ENCODE peak calls at places on chromosomes 13 and 19, in ten cellular contexts. One of them, this sample, is unnamed.

GRCh38 chr19:18460900-18461299 is 23.0 kb upstream of the ISYNA1 start:
- DNase-seq in T-helper 9 cell: no peak
- DNase-seq in dorsolateral prefrontal cortex: no peak
- DNase-seq in stimulated activated CD8-positive, alpha-beta memory T cell treated with anti-CD3 and anti-CD28 coated beads, Interleukin-15, amount 100 ng/mL, for 1 hour: no peak
- DNase-seq in A549: no peak
- DNase-seq in anterior cingulate cortex: no peak
- DNase-seq in breast epithelium: no peak
- DNase-seq in stimulated activated effector memory CD8-positive, alpha-beta T cell treated with anti-CD3 and anti-CD28 coated beads, Interleukin-12 subunit alpha, Interleukin-12 subunit beta, amount 100 ng/mL, for 72 hours: no peak
- DNase-seq in bronchial epithelial cell: no peak
- DNase-seq in nephron progenitor cell: no peak
- DNase-seq in this sample: no peak

GRCh38 chr19:901216-902092 is 8.2 kb downstream of the RNU6-9 start:
- DNase-seq in T-helper 9 cell: no peak
- DNase-seq in dorsolateral prefrontal cortex: no peak
- DNase-seq in stimulated activated CD8-positive, alpha-beta memory T cell treated with anti-CD3 and anti-CD28 coated beads, Interleukin-15, amount 100 ng/mL, for 1 hour: no peak
- DNase-seq in A549: no peak
- DNase-seq in anterior cingulate cortex: no peak
- DNase-seq in breast epithelium: no peak
- DNase-seq in stimulated activated effector memory CD8-positive, alpha-beta T cell treated with anti-CD3 and anti-CD28 coated beads, Interleukin-12 subunit alpha, Interleukin-12 subunit beta, amount 100 ng/mL, for 72 hours: no peak
- DNase-seq in bronchial epithelial cell: no peak
- DNase-seq in nephron progenitor cell: no peak
- DNase-seq in this sample: no peak

GRCh38 chr19:16301999-16302694 is 22.5 kb upstream of the KLF2 start:
- DNase-seq in T-helper 9 cell: no peak
- DNase-seq in dorsolateral prefrontal cortex: no peak
- DNase-seq in stimulated activated CD8-positive, alpha-beta memory T cell treated with anti-CD3 and anti-CD28 coated beads, Interleukin-15, amount 100 ng/mL, for 1 hour: no peak
- DNase-seq in A549: peak
- DNase-seq in anterior cingulate cortex: no peak
- DNase-seq in breast epithelium: no peak
- DNase-seq in stimulated activated effector memory CD8-positive, alpha-beta T cell treated with anti-CD3 and anti-CD28 coated beads, Interleukin-12 subunit alpha, Interleukin-12 subunit beta, amount 100 ng/mL, for 72 hours: no peak
- DNase-seq in bronchial epithelial cell: peak
- DNase-seq in nephron progenitor cell: no peak
- DNase-seq in this sample: no peak

GRCh38 chr19:15902254-15902653 is 4.4 kb upstream of the CYP4F2 start:
- DNase-seq in T-helper 9 cell: no peak
- DNase-seq in dorsolateral prefrontal cortex: no peak
- DNase-seq in stimulated activated CD8-positive, alpha-beta memory T cell treated with anti-CD3 and anti-CD28 coated beads, Interleukin-15, amount 100 ng/mL, for 1 hour: no peak
- DNase-seq in A549: no peak
- DNase-seq in anterior cingulate cortex: no peak
- DNase-seq in breast epithelium: no peak
- DNase-seq in stimulated activated effector memory CD8-positive, alpha-beta T cell treated with anti-CD3 and anti-CD28 coated beads, Interleukin-12 subunit alpha, Interleukin-12 subunit beta, amount 100 ng/mL, for 72 hours: no peak
- DNase-seq in bronchial epithelial cell: no peak
- DNase-seq in nephron progenitor cell: no peak
- DNase-seq in this sample: no peak

GRCh38 chr13:37427843-37428494 is 170.6 kb downstream of the POSTN start:
- DNase-seq in T-helper 9 cell: no peak
- DNase-seq in dorsolateral prefrontal cortex: no peak
- DNase-seq in stimulated activated CD8-positive, alpha-beta memory T cell treated with anti-CD3 and anti-CD28 coated beads, Interleukin-15, amount 100 ng/mL, for 1 hour: no peak
- DNase-seq in A549: no peak
- DNase-seq in anterior cingulate cortex: no peak
- DNase-seq in breast epithelium: no peak
- DNase-seq in stimulated activated effector memory CD8-positive, alpha-beta T cell treated with anti-CD3 and anti-CD28 coated beads, Interleukin-12 subunit alpha, Interleukin-12 subunit beta, amount 100 ng/mL, for 72 hours: no peak
- DNase-seq in bronchial epithelial cell: no peak
- DNase-seq in nephron progenitor cell: no peak
- DNase-seq in this sample: no peak

GRCh38 chr19:39111593-39112199 is 13.9 kb upstream of the PAK4 start:
- DNase-seq in T-helper 9 cell: no peak
- DNase-seq in dorsolateral prefrontal cortex: no peak
- DNase-seq in stimulated activated CD8-positive, alpha-beta memory T cell treated with anti-CD3 and anti-CD28 coated beads, Interleukin-15, amount 100 ng/mL, for 1 hour: no peak
- DNase-seq in A549: peak
- DNase-seq in anterior cingulate cortex: no peak
- DNase-seq in breast epithelium: no peak
- DNase-seq in stimulated activated effector memory CD8-positive, alpha-beta T cell treated with anti-CD3 and anti-CD28 coated beads, Interleukin-12 subunit alpha, Interleukin-12 subunit beta, amount 100 ng/mL, for 72 hours: no peak
- DNase-seq in bronchial epithelial cell: peak
- DNase-seq in nephron progenitor cell: no peak
- DNase-seq in this sample: no peak

GRCh38 chr19:20787766-20788165 is 11.7 kb downstream of the ZNF66 start:
- DNase-seq in T-helper 9 cell: no peak
- DNase-seq in dorsolateral prefrontal cortex: no peak
- DNase-seq in stimulated activated CD8-positive, alpha-beta memory T cell treated with anti-CD3 and anti-CD28 coated beads, Interleukin-15, amount 100 ng/mL, for 1 hour: no peak
- DNase-seq in A549: no peak
- DNase-seq in anterior cingulate cortex: no peak
- DNase-seq in breast epithelium: no peak
- DNase-seq in stimulated activated effector memory CD8-positive, alpha-beta T cell treated with anti-CD3 and anti-CD28 coated beads, Interleukin-12 subunit alpha, Interleukin-12 subunit beta, amount 100 ng/mL, for 72 hours: no peak
- DNase-seq in bronchial epithelial cell: no peak
- DNase-seq in nephron progenitor cell: no peak
- DNase-seq in this sample: no peak

GRCh38 chr19:17495639-17496265 is 15.7 kb upstream of the PGLS start:
- DNase-seq in T-helper 9 cell: no peak
- DNase-seq in dorsolateral prefrontal cortex: no peak
- DNase-seq in stimulated activated CD8-positive, alpha-beta memory T cell treated with anti-CD3 and anti-CD28 coated beads, Interleukin-15, amount 100 ng/mL, for 1 hour: no peak
- DNase-seq in A549: no peak
- DNase-seq in anterior cingulate cortex: no peak
- DNase-seq in breast epithelium: no peak
- DNase-seq in stimulated activated effector memory CD8-positive, alpha-beta T cell treated with anti-CD3 and anti-CD28 coated beads, Interleukin-12 subunit alpha, Interleukin-12 subunit beta, amount 100 ng/mL, for 72 hours: no peak
- DNase-seq in bronchial epithelial cell: no peak
- DNase-seq in nephron progenitor cell: no peak
- DNase-seq in this sample: no peak

GRCh38 chr19:29620931-29621351 is 14.9 kb downstream of the POP4 start:
- DNase-seq in T-helper 9 cell: no peak
- DNase-seq in dorsolateral prefrontal cortex: no peak
- DNase-seq in stimulated activated CD8-positive, alpha-beta memory T cell treated with anti-CD3 and anti-CD28 coated beads, Interleukin-15, amount 100 ng/mL, for 1 hour: no peak
- DNase-seq in A549: no peak
- DNase-seq in anterior cingulate cortex: no peak
- DNase-seq in breast epithelium: no peak
- DNase-seq in stimulated activated effector memory CD8-positive, alpha-beta T cell treated with anti-CD3 and anti-CD28 coated beads, Interleukin-12 subunit alpha, Interleukin-12 subunit beta, amount 100 ng/mL, for 72 hours: no peak
- DNase-seq in bronchial epithelial cell: no peak
- DNase-seq in nephron progenitor cell: no peak
- DNase-seq in this sample: no peak

GRCh38 chr13:55516610-55517009 is 1624.1 kb upstream of the PRR20A start:
- DNase-seq in T-helper 9 cell: no peak
- DNase-seq in dorsolateral prefrontal cortex: no peak
- DNase-seq in stimulated activated CD8-positive, alpha-beta memory T cell treated with anti-CD3 and anti-CD28 coated beads, Interleukin-15, amount 100 ng/mL, for 1 hour: no peak
- DNase-seq in A549: no peak
- DNase-seq in anterior cingulate cortex: no peak
- DNase-seq in breast epithelium: no peak
- DNase-seq in stimulated activated effector memory CD8-positive, alpha-beta T cell treated with anti-CD3 and anti-CD28 coated beads, Interleukin-12 subunit alpha, Interleukin-12 subunit beta, amount 100 ng/mL, for 72 hours: no peak
- DNase-seq in bronchial epithelial cell: no peak
- DNase-seq in nephron progenitor cell: no peak
- DNase-seq in this sample: no peak

GRCh38 chr19:3508771-3509535 is 2.8 kb downstream of the FZR1 start:
- DNase-seq in T-helper 9 cell: no peak
- DNase-seq in dorsolateral prefrontal cortex: no peak
- DNase-seq in stimulated activated CD8-positive, alpha-beta memory T cell treated with anti-CD3 and anti-CD28 coated beads, Interleukin-15, amount 100 ng/mL, for 1 hour: no peak
- DNase-seq in A549: no peak
- DNase-seq in anterior cingulate cortex: no peak
- DNase-seq in breast epithelium: no peak
- DNase-seq in stimulated activated effector memory CD8-positive, alpha-beta T cell treated with anti-CD3 and anti-CD28 coated beads, Interleukin-12 subunit alpha, Interleukin-12 subunit beta, amount 100 ng/mL, for 72 hours: no peak
- DNase-seq in bronchial epithelial cell: no peak
- DNase-seq in nephron progenitor cell: no peak
- DNase-seq in this sample: no peak

GRCh38 chr19:46065486-46065885 is 24.7 kb upstream of the IGFL4 start:
- DNase-seq in T-helper 9 cell: no peak
- DNase-seq in dorsolateral prefrontal cortex: no peak
- DNase-seq in stimulated activated CD8-positive, alpha-beta memory T cell treated with anti-CD3 and anti-CD28 coated beads, Interleukin-15, amount 100 ng/mL, for 1 hour: no peak
- DNase-seq in A549: peak
- DNase-seq in anterior cingulate cortex: no peak
- DNase-seq in breast epithelium: peak
- DNase-seq in stimulated activated effector memory CD8-positive, alpha-beta T cell treated with anti-CD3 and anti-CD28 coated beads, Interleukin-12 subunit alpha, Interleukin-12 subunit beta, amount 100 ng/mL, for 72 hours: no peak
- DNase-seq in bronchial epithelial cell: peak
- DNase-seq in nephron progenitor cell: no peak
- DNase-seq in this sample: no peak

GRCh38 chr19:30406220-30406944 is 34.2 kb downstream of the ZNF536 start:
- DNase-seq in T-helper 9 cell: no peak
- DNase-seq in dorsolateral prefrontal cortex: peak
- DNase-seq in stimulated activated CD8-positive, alpha-beta memory T cell treated with anti-CD3 and anti-CD28 coated beads, Interleukin-15, amount 100 ng/mL, for 1 hour: no peak
- DNase-seq in A549: peak
- DNase-seq in anterior cingulate cortex: peak
- DNase-seq in breast epithelium: no peak
- DNase-seq in stimulated activated effector memory CD8-positive, alpha-beta T cell treated with anti-CD3 and anti-CD28 coated beads, Interleukin-12 subunit alpha, Interleukin-12 subunit beta, amount 100 ng/mL, for 72 hours: no peak
- DNase-seq in bronchial epithelial cell: no peak
- DNase-seq in nephron progenitor cell: peak
- DNase-seq in this sample: peak

GRCh38 chr19:17933414-17934129 is 757 bp downstream of the CCDC124 start:
- DNase-seq in T-helper 9 cell: no peak
- DNase-seq in dorsolateral prefrontal cortex: no peak
- DNase-seq in stimulated activated CD8-positive, alpha-beta memory T cell treated with anti-CD3 and anti-CD28 coated beads, Interleukin-15, amount 100 ng/mL, for 1 hour: no peak
- DNase-seq in A549: no peak
- DNase-seq in anterior cingulate cortex: no peak
- DNase-seq in breast epithelium: no peak
- DNase-seq in stimulated activated effector memory CD8-positive, alpha-beta T cell treated with anti-CD3 and anti-CD28 coated beads, Interleukin-12 subunit alpha, Interleukin-12 subunit beta, amount 100 ng/mL, for 72 hours: no peak
- DNase-seq in bronchial epithelial cell: peak
- DNase-seq in nephron progenitor cell: no peak
- DNase-seq in this sample: no peak

GRCh38 chr13:19606152-19606551 is 27.3 kb upstream of the MPHOSPH8 start:
- DNase-seq in T-helper 9 cell: no peak
- DNase-seq in dorsolateral prefrontal cortex: no peak
- DNase-seq in stimulated activated CD8-positive, alpha-beta memory T cell treated with anti-CD3 and anti-CD28 coated beads, Interleukin-15, amount 100 ng/mL, for 1 hour: no peak
- DNase-seq in A549: peak
- DNase-seq in anterior cingulate cortex: no peak
- DNase-seq in breast epithelium: no peak
- DNase-seq in stimulated activated effector memory CD8-positive, alpha-beta T cell treated with anti-CD3 and anti-CD28 coated beads, Interleukin-12 subunit alpha, Interleukin-12 subunit beta, amount 100 ng/mL, for 72 hours: no peak
- DNase-seq in bronchial epithelial cell: peak
- DNase-seq in nephron progenitor cell: no peak
- DNase-seq in this sample: no peak

GRCh38 chr19:41870401-41870873 is 6.6 kb upstream of the CD79A start:
- DNase-seq in T-helper 9 cell: no peak
- DNase-seq in dorsolateral prefrontal cortex: no peak
- DNase-seq in stimulated activated CD8-positive, alpha-beta memory T cell treated with anti-CD3 and anti-CD28 coated beads, Interleukin-15, amount 100 ng/mL, for 1 hour: no peak
- DNase-seq in A549: peak
- DNase-seq in anterior cingulate cortex: no peak
- DNase-seq in breast epithelium: no peak
- DNase-seq in stimulated activated effector memory CD8-positive, alpha-beta T cell treated with anti-CD3 and anti-CD28 coated beads, Interleukin-12 subunit alpha, Interleukin-12 subunit beta, amount 100 ng/mL, for 72 hours: no peak
- DNase-seq in bronchial epithelial cell: no peak
- DNase-seq in nephron progenitor cell: no peak
- DNase-seq in this sample: no peak

GRCh38 chr19:37654833-37655688 is at the start of gene ZFP30:
- DNase-seq in T-helper 9 cell: peak
- DNase-seq in dorsolateral prefrontal cortex: peak
- DNase-seq in stimulated activated CD8-positive, alpha-beta memory T cell treated with anti-CD3 and anti-CD28 coated beads, Interleukin-15, amount 100 ng/mL, for 1 hour: peak
- DNase-seq in A549: peak
- DNase-seq in anterior cingulate cortex: peak
- DNase-seq in breast epithelium: peak
- DNase-seq in stimulated activated effector memory CD8-positive, alpha-beta T cell treated with anti-CD3 and anti-CD28 coated beads, Interleukin-12 subunit alpha, Interleukin-12 subunit beta, amount 100 ng/mL, for 72 hours: peak
- DNase-seq in bronchial epithelial cell: peak
- DNase-seq in nephron progenitor cell: peak
- DNase-seq in this sample: peak

GRCh38 chr13:35871561-35871960 is 259.6 kb downstream of the DCLK1 start:
- DNase-seq in T-helper 9 cell: no peak
- DNase-seq in dorsolateral prefrontal cortex: no peak
- DNase-seq in stimulated activated CD8-positive, alpha-beta memory T cell treated with anti-CD3 and anti-CD28 coated beads, Interleukin-15, amount 100 ng/mL, for 1 hour: no peak
- DNase-seq in A549: no peak
- DNase-seq in anterior cingulate cortex: no peak
- DNase-seq in breast epithelium: no peak
- DNase-seq in stimulated activated effector memory CD8-positive, alpha-beta T cell treated with anti-CD3 and anti-CD28 coated beads, Interleukin-12 subunit alpha, Interleukin-12 subunit beta, amount 100 ng/mL, for 72 hours: no peak
- DNase-seq in bronchial epithelial cell: no peak
- DNase-seq in nephron progenitor cell: no peak
- DNase-seq in this sample: no peak

GRCh38 chr19:1826557-1827521 is 14.8 kb upstream of the ATP8B3 start:
- DNase-seq in T-helper 9 cell: no peak
- DNase-seq in dorsolateral prefrontal cortex: no peak
- DNase-seq in stimulated activated CD8-positive, alpha-beta memory T cell treated with anti-CD3 and anti-CD28 coated beads, Interleukin-15, amount 100 ng/mL, for 1 hour: no peak
- DNase-seq in A549: peak
- DNase-seq in anterior cingulate cortex: no peak
- DNase-seq in breast epithelium: no peak
- DNase-seq in stimulated activated effector memory CD8-positive, alpha-beta T cell treated with anti-CD3 and anti-CD28 coated beads, Interleukin-12 subunit alpha, Interleukin-12 subunit beta, amount 100 ng/mL, for 72 hours: no peak
- DNase-seq in bronchial epithelial cell: no peak
- DNase-seq in nephron progenitor cell: peak
- DNase-seq in this sample: peak

GRCh38 chr19:282501-282900 is 8.7 kb downstream of the PLPP2 start:
- DNase-seq in T-helper 9 cell: no peak
- DNase-seq in dorsolateral prefrontal cortex: no peak
- DNase-seq in stimulated activated CD8-positive, alpha-beta memory T cell treated with anti-CD3 and anti-CD28 coated beads, Interleukin-15, amount 100 ng/mL, for 1 hour: no peak
- DNase-seq in A549: no peak
- DNase-seq in anterior cingulate cortex: no peak
- DNase-seq in breast epithelium: no peak
- DNase-seq in stimulated activated effector memory CD8-positive, alpha-beta T cell treated with anti-CD3 and anti-CD28 coated beads, Interleukin-12 subunit alpha, Interleukin-12 subunit beta, amount 100 ng/mL, for 72 hours: no peak
- DNase-seq in bronchial epithelial cell: no peak
- DNase-seq in nephron progenitor cell: no peak
- DNase-seq in this sample: no peak

GRCh38 chr19:39671739-39672363 is 16.1 kb downstream of the LGALS16 start:
- DNase-seq in T-helper 9 cell: peak
- DNase-seq in dorsolateral prefrontal cortex: no peak
- DNase-seq in stimulated activated CD8-positive, alpha-beta memory T cell treated with anti-CD3 and anti-CD28 coated beads, Interleukin-15, amount 100 ng/mL, for 1 hour: peak
- DNase-seq in A549: peak
- DNase-seq in anterior cingulate cortex: peak
- DNase-seq in breast epithelium: no peak
- DNase-seq in stimulated activated effector memory CD8-positive, alpha-beta T cell treated with anti-CD3 and anti-CD28 coated beads, Interleukin-12 subunit alpha, Interleukin-12 subunit beta, amount 100 ng/mL, for 72 hours: peak
- DNase-seq in bronchial epithelial cell: peak
- DNase-seq in nephron progenitor cell: peak
- DNase-seq in this sample: no peak

GRCh38 chr13:70809588-70809987 is 701.3 kb upstream of the KLHL1 start:
- DNase-seq in T-helper 9 cell: no peak
- DNase-seq in dorsolateral prefrontal cortex: no peak
- DNase-seq in stimulated activated CD8-positive, alpha-beta memory T cell treated with anti-CD3 and anti-CD28 coated beads, Interleukin-15, amount 100 ng/mL, for 1 hour: no peak
- DNase-seq in A549: no peak
- DNase-seq in anterior cingulate cortex: no peak
- DNase-seq in breast epithelium: no peak
- DNase-seq in stimulated activated effector memory CD8-positive, alpha-beta T cell treated with anti-CD3 and anti-CD28 coated beads, Interleukin-12 subunit alpha, Interleukin-12 subunit beta, amount 100 ng/mL, for 72 hours: no peak
- DNase-seq in bronchial epithelial cell: no peak
- DNase-seq in nephron progenitor cell: no peak
- DNase-seq in this sample: no peak

GRCh38 chr13:57311009-57311586 is 144.1 kb downstream of the PRR20E start:
- DNase-seq in T-helper 9 cell: no peak
- DNase-seq in dorsolateral prefrontal cortex: no peak
- DNase-seq in stimulated activated CD8-positive, alpha-beta memory T cell treated with anti-CD3 and anti-CD28 coated beads, Interleukin-15, amount 100 ng/mL, for 1 hour: no peak
- DNase-seq in A549: no peak
- DNase-seq in anterior cingulate cortex: no peak
- DNase-seq in breast epithelium: no peak
- DNase-seq in stimulated activated effector memory CD8-positive, alpha-beta T cell treated with anti-CD3 and anti-CD28 coated beads, Interleukin-12 subunit alpha, Interleukin-12 subunit beta, amount 100 ng/mL, for 72 hours: no peak
- DNase-seq in bronchial epithelial cell: no peak
- DNase-seq in nephron progenitor cell: no peak
- DNase-seq in this sample: peak

GRCh38 chr13:108463365-108463764 is 166.0 kb upstream of the MYO16 start:
- DNase-seq in T-helper 9 cell: no peak
- DNase-seq in dorsolateral prefrontal cortex: no peak
- DNase-seq in stimulated activated CD8-positive, alpha-beta memory T cell treated with anti-CD3 and anti-CD28 coated beads, Interleukin-15, amount 100 ng/mL, for 1 hour: no peak
- DNase-seq in A549: peak
- DNase-seq in anterior cingulate cortex: no peak
- DNase-seq in breast epithelium: no peak
- DNase-seq in stimulated activated effector memory CD8-positive, alpha-beta T cell treated with anti-CD3 and anti-CD28 coated beads, Interleukin-12 subunit alpha, Interleukin-12 subunit beta, amount 100 ng/mL, for 72 hours: no peak
- DNase-seq in bronchial epithelial cell: peak
- DNase-seq in nephron progenitor cell: no peak
- DNase-seq in this sample: no peak

GRCh38 chr19:48926909-48927308 is 6.6 kb upstream of the DHDH start:
- DNase-seq in T-helper 9 cell: no peak
- DNase-seq in dorsolateral prefrontal cortex: peak
- DNase-seq in stimulated activated CD8-positive, alpha-beta memory T cell treated with anti-CD3 and anti-CD28 coated beads, Interleukin-15, amount 100 ng/mL, for 1 hour: no peak
- DNase-seq in A549: peak
- DNase-seq in anterior cingulate cortex: peak
- DNase-seq in breast epithelium: peak
- DNase-seq in stimulated activated effector memory CD8-positive, alpha-beta T cell treated with anti-CD3 and anti-CD28 coated beads, Interleukin-12 subunit alpha, Interleukin-12 subunit beta, amount 100 ng/mL, for 72 hours: no peak
- DNase-seq in bronchial epithelial cell: peak
- DNase-seq in nephron progenitor cell: no peak
- DNase-seq in this sample: no peak

GRCh38 chr13:66528139-66528538 is 702.0 kb downstream of the PCDH9 start:
- DNase-seq in T-helper 9 cell: no peak
- DNase-seq in dorsolateral prefrontal cortex: no peak
- DNase-seq in stimulated activated CD8-positive, alpha-beta memory T cell treated with anti-CD3 and anti-CD28 coated beads, Interleukin-15, amount 100 ng/mL, for 1 hour: no peak
- DNase-seq in A549: no peak
- DNase-seq in anterior cingulate cortex: no peak
- DNase-seq in breast epithelium: no peak
- DNase-seq in stimulated activated effector memory CD8-positive, alpha-beta T cell treated with anti-CD3 and anti-CD28 coated beads, Interleukin-12 subunit alpha, Interleukin-12 subunit beta, amount 100 ng/mL, for 72 hours: no peak
- DNase-seq in bronchial epithelial cell: no peak
- DNase-seq in nephron progenitor cell: no peak
- DNase-seq in this sample: no peak

GRCh38 chr19:18329035-18329376 is 6.1 kb upstream of the LSM4 start:
- DNase-seq in T-helper 9 cell: no peak
- DNase-seq in dorsolateral prefrontal cortex: no peak
- DNase-seq in stimulated activated CD8-positive, alpha-beta memory T cell treated with anti-CD3 and anti-CD28 coated beads, Interleukin-15, amount 100 ng/mL, for 1 hour: no peak
- DNase-seq in A549: no peak
- DNase-seq in anterior cingulate cortex: no peak
- DNase-seq in breast epithelium: no peak
- DNase-seq in stimulated activated effector memory CD8-positive, alpha-beta T cell treated with anti-CD3 and anti-CD28 coated beads, Interleukin-12 subunit alpha, Interleukin-12 subunit beta, amount 100 ng/mL, for 72 hours: no peak
- DNase-seq in bronchial epithelial cell: no peak
- DNase-seq in nephron progenitor cell: no peak
- DNase-seq in this sample: no peak

GRCh38 chr13:37868691-37869505 is 674 bp downstream of the TRPC4 start:
- DNase-seq in T-helper 9 cell: no peak
- DNase-seq in dorsolateral prefrontal cortex: no peak
- DNase-seq in stimulated activated CD8-positive, alpha-beta memory T cell treated with anti-CD3 and anti-CD28 coated beads, Interleukin-15, amount 100 ng/mL, for 1 hour: no peak
- DNase-seq in A549: no peak
- DNase-seq in anterior cingulate cortex: no peak
- DNase-seq in breast epithelium: no peak
- DNase-seq in stimulated activated effector memory CD8-positive, alpha-beta T cell treated with anti-CD3 and anti-CD28 coated beads, Interleukin-12 subunit alpha, Interleukin-12 subunit beta, amount 100 ng/mL, for 72 hours: no peak
- DNase-seq in bronchial epithelial cell: no peak
- DNase-seq in nephron progenitor cell: peak
- DNase-seq in this sample: peak

This sample was measured in ecto neural progenitor cell.